ENCODE peak calls at places on chromosomes 3 and 15, in ten cellular contexts. V is activated gamma-delta T cell treated with Interleukin-2 at 50 U/mL for 16 hours; Z is NCI-H446 treated with DMSO at 0.1 percent for 48 hours; Q is pancreas; L is amniotic stem cell; C is mesothelial cell of epicardium; A is germinal center; I is left ventricle myocardium superior; G is activated CD4-positive, alpha-beta T cell treated with anti-CD3 and anti-CD28 coated beads, Interleukin-2, amount 50 U/mL, for 24 hours; X is hepatocyte. R is an unnamed sample.

GRCh38 chr3:107957506-107957905 is 133.3 kb downstream of the CD47 start:
- DNase-seq in Q (no peak), L (no peak), A (no peak), X (no peak), I (no peak), C (no peak), V (no peak), Z (no peak), G (no peak), R (no peak)

GRCh38 chr3:5929027-5929426 is 741.5 kb downstream of the EDEM1 start:
- DNase-seq in A (no peak), L (no peak), I (no peak), V (no peak), Q (no peak), G (no peak), C (no peak), X (no peak), Z (no peak), R (no peak)

GRCh38 chr3:195260286-195260905 is 10.6 kb downstream of the XXYLT1 start:
- DNase-seq in X (peak; percentile 46), A (no peak), I (peak; percentile 55), L (no peak), Q (peak; percentile 41), Z (no peak), V (peak; percentile 28), G (no peak), C (no peak), R (no peak)

GRCh38 chr3:156630081-156630772 is 44.2 kb upstream of the TIPARP start:
- DNase-seq in L (no peak), A (no peak), Q (no peak), Z (no peak), C (no peak), G (no peak), I (no peak), V (no peak), X (no peak), R (no peak)

GRCh38 chr3:43953814-43954241 is 263.1 kb downstream of the ABHD5 start:
- DNase-seq in X (peak; percentile 51), I (no peak), V (no peak), A (no peak), Q (no peak), L (peak; percentile 1), G (no peak), Z (no peak), C (no peak), R (no peak)

GRCh38 chr15:79858469-79858868 is 38.3 kb downstream of the MTHFS start:
- DNase-seq in C (no peak), Q (no peak), A (no peak), Z (no peak), V (no peak), G (no peak), X (no peak), L (no peak), I (no peak), R (no peak)

GRCh38 chr3:45992820-45993219 is 2.8 kb downstream of the FYCO1 start:
- DNase-seq in V (no peak), G (no peak), C (no peak), I (no peak), X (no peak), A (no peak), Q (no peak), L (peak; percentile 6), Z (no peak), R (no peak)

GRCh38 chr3:163476179-163476578 is 1602.1 kb downstream of the SI start:
- DNase-seq in Z (peak; percentile 8), A (no peak), G (no peak), C (no peak), V (no peak), X (no peak), Q (no peak), I (no peak), L (no peak), R (peak; percentile 2)

R was measured in NCI-H1694.